ENCODE peak calls at places on chromosomes 1 and 21, in six cellular contexts. O, J, C, L, R and E are unnamed samples. For H3K27me3, the result is how much of the 10 kb centered on the place peaks cover.

GRCh38 chr1:201882665-201883132 is 6.0 kb upstream of the SHISA4 start:
- DNase-seq in O (peak), J (no peak), C (no peak), L (peak), R (peak), E (peak)

GRCh38 chr1:216064643-216065042 is 358.6 kb downstream of the USH2A start:
- DNase-seq in O (no peak), J (no peak), C (no peak), L (no peak), R (peak), E (peak)

GRCh38 chr1:32989160-32989894 is 24.7 kb upstream of the RNF19B start:
- DNase-seq in O (no peak), J (peak), C (peak), L (peak), R (peak), E (peak)

GRCh38 chr21:45266518-45267389 is 20.9 kb downstream of the POFUT2 start:
- DNase-seq in O (no peak), J (peak), C (no peak), L (peak), R (no peak), E (no peak)

GRCh38 chr1:28737245-28738137 is 751 bp downstream of the YTHDF2 start:
- DNase-seq in O (peak), J (peak), C (peak), L (peak), R (peak), E (peak)

GRCh38 chr1:87869563-87869962 is 540.9 kb downstream of the LMO4 start:
- DNase-seq in O (no peak), J (no peak), C (no peak), L (peak), R (peak), E (peak)

GRCh38 chr1:46202975-46203737 is at the start of gene LURAP1:
- DNase-seq in O (peak), J (no peak), C (peak), L (peak), R (peak), E (peak)

GRCh38 chr1:214400136-214400535 is 119.2 kb downstream of the SMYD2 start:
- DNase-seq in O (no peak), J (no peak), C (no peak), L (peak), R (peak), E (no peak)

GRCh38 chr21:37531402-37532042 is 164.9 kb downstream of the DYRK1A start:
- DNase-seq in O (no peak), J (no peak), C (no peak), L (no peak), R (no peak), E (no peak)

GRCh38 chr1:192559115-192560006 is 16.2 kb upstream of the RGS1 start:
- DNase-seq in O (no peak), J (no peak), C (no peak), L (peak), R (peak), E (peak)

GRCh38 chr1:116503535-116504307 is 67.1 kb downstream of the CD58 start:
- DNase-seq in O (peak), J (no peak), C (peak), L (peak), R (no peak), E (no peak)

GRCh38 chr1:18643154-18644012 is 12.7 kb downstream of the PAX7 start:
- DNase-seq in O (peak), J (no peak), C (peak), L (no peak), R (no peak), E (no peak)

GRCh38 chr1:156717411-156717810 is 10.9 kb upstream of the METTL25B start:
- DNase-seq in O (no peak), J (no peak), C (no peak), L (peak), R (no peak), E (no peak)

GRCh38 chr1:240005997-240006650 is 85.6 kb upstream of the FMN2 start:
- DNase-seq in O (no peak), J (no peak), C (no peak), L (no peak), R (no peak), E (no peak)

GRCh38 chr21:45080639-45081414 is 6.4 kb downstream of the ADARB1 start:
- DNase-seq in O (no peak), J (no peak), C (no peak), L (peak), R (peak), E (no peak)

GRCh38 chr1:36913523-36914060 is 120.7 kb downstream of the GRIK3 start:
- DNase-seq in O (peak), J (no peak), C (no peak), L (no peak), R (no peak), E (no peak)

GRCh38 chr1:45282346-45282745 is 44.3 kb upstream of the HPDL start:
- DNase-seq in O (no peak), J (no peak), C (no peak), L (no peak), R (peak), E (no peak)

GRCh38 chr1:11781298-11781697 is 19.3 kb downstream of the C1orf167 start:
- DNase-seq in O (no peak), J (no peak), C (no peak), L (peak), R (no peak), E (no peak)

GRCh38 chr1:1259948-1260614 is 13.6 kb upstream of the C1QTNF12 start:
- DNase-seq in O (no peak), J (no peak), C (no peak), L (no peak), R (no peak), E (no peak)

GRCh38 chr1:244901400-244901799 is 37.1 kb upstream of the HNRNPU start:
- DNase-seq in O (no peak), J (no peak), C (no peak), L (no peak), R (no peak), E (no peak)

GRCh38 chr1:29519108-29519507 is 282.8 kb downstream of the PTPRU start:
- DNase-seq in O (no peak), J (no peak), C (no peak), L (no peak), R (no peak), E (no peak)

GRCh38 chr1:22529901-22530621 is 33.2 kb upstream of the EPHA8 start:
- DNase-seq in O (peak), J (no peak), C (no peak), L (peak), R (no peak), E (no peak)

GRCh38 chr1:167209044-167209443 is 11.6 kb upstream of the POU2F1 start:
- DNase-seq in O (no peak), J (no peak), C (no peak), L (no peak), R (no peak), E (no peak)

GRCh38 chr1:167206166-167206835 is 14.4 kb upstream of the POU2F1 start:
- DNase-seq in O (peak), J (no peak), C (no peak), L (no peak), R (no peak), E (no peak)

GRCh38 chr1:167208624-167208976 is 12.1 kb upstream of the POU2F1 start:
- DNase-seq in O (no peak), J (no peak), C (no peak), L (no peak), R (no peak), E (no peak)

GRCh38 chr1:167210966-167211674 is 9.6 kb upstream of the POU2F1 start:
- DNase-seq in O (no peak), J (no peak), C (no peak), L (no peak), R (no peak), E (no peak)

DNA sequence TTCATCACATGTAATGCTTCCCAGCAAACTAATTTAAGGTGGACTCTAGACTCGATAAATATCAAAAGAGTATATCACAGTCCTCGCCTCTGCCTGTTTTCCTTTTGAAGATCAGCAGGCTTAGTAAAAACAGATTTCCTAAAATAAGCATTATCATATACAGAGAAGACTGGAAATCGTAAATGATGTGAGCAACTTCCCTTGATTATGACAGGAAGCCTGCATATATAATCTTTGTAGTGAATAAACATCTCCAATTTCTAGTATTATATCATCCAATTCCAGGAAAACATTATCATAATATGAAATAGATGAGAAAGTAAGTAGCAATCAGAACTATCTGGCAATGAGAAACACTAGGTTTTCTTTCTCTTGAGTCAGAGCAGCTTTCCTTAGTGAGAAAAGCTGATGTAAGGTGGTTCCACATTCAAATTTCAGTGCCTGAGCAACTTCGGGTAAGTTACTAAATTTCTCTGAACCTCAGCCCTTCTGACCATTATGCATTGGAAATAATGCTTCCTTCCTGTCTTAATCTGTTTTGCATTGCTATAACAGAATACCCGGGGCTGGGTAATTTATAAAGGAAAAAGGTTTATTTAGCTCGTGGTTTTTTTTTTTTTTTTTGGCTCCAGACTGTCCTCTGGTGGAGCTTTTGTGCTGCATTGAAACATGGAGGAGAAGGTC is 12.6 kb upstream of the POU2F1 start:
- DNase-seq in O (peak), J (no peak), C (no peak), L (no peak), R (no peak), E (no peak)
- TF ChIP-seq CTCF in O (peak), J (no peak), C (peak), L (peak), R (peak), E (peak)

DNA sequence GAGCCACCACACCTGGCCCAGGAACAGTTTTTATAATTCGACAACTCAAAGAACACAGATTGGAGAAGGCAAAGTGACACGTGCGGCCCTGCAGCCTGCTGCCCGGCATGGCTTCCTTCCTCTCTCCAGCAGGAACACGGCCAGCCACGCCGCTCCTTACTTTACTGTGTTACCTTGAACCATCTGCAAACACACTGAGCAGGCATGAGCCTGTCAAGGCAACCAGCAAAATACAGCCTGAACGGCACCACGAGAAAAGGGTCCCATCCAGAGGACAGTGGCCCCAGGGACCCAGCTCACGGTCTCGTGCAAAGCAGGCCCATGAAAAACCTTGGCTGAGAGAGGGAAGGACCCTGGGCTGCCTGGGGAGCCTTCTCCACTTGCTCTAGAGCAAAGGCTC is 38.8 kb downstream of the NPHP4 start:
- DNase-seq in O (no peak), J (no peak), C (no peak), L (no peak), R (no peak), E (no peak)
- H3K27me3 ChIP-seq in O (under half), J (under half), C (under half), L (under half), R (under half), E (under half)

DNA sequence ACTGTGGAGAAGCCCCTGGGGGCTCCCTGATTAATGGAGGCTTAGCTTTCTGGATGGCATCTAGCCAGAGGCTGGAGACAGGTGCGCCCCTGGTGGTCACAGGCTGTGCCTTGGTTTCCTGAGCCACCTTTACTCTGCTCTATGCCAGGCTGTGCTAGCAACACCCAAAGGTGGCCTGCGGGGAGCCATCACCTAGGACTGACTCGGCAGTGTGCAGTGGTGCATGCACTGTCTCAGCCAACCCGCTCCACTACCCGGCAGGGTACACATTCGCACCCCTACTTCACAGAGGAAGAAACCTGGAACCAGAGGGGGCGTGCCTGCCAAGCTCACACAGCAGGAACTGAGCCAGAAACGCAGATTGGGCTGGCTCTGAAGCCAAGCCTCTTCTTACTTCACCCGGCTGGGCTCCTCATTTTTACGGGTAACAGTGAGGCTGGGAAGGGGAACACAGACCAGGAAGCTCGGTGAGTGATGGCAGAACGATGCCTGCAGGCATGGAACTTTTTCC is 24.8 kb downstream of the PCSK9 start:
- DNase-seq in O (peak), J (no peak), C (no peak), L (peak), R (no peak), E (peak)
- TF ChIP-seq CTCF in O (peak), J (no peak), C (peak), L (peak), R (no peak), E (peak)

DNA sequence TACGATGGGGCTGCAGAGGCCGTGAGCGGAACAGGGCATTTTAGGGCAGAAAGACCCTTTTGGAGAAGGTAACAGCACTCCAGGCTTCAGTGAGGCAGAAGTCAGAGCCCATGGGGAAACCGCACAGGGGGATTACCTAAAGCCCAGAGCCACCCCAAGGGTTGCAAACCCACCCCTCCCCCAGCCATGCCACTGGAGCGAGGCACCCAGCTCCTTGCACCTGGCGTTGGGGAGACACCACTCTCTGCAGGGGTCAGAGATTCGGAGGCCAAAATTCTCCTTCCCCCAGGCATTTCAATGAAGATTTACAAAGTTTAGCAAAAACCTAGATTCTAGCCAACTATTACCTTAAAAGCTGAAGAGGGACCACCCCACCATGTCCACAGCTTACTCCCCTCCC is 38.4 kb upstream of the CCDC27 start:
- DNase-seq in O (no peak), J (no peak), C (no peak), L (no peak), R (no peak), E (no peak)
- H3K27me3 ChIP-seq in O (under half), J (under half), C (under half), L (under half), R (half or more), E (under half)

DNA sequence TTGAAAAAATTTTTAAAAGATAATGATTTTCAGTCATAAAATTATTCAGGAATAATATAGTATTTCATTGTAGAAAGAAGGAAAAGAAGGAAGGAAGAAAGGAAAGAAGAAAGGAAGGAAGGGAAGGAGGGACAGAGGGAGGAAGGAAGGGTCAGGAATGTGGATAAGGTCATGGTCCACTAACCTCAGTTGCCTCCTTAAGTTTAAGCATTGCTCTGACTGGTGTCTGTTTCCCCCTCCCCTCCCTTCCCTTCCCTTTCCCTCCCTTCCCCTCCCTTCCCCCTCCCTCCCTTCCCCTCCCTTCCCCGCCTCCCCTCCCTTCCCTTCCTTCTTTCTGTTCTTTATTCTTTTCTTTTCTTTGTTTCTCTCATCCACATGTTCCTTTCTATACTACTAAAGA is 95.7 kb downstream of the PLPPR5 start:
- DNase-seq in O (no peak), J (no peak), C (no peak), L (no peak), R (no peak), E (no peak)
- TF ChIP-seq CTCF in O (no peak), J (no peak), C (no peak), L (no peak), R (no peak), E (no peak)

DNA sequence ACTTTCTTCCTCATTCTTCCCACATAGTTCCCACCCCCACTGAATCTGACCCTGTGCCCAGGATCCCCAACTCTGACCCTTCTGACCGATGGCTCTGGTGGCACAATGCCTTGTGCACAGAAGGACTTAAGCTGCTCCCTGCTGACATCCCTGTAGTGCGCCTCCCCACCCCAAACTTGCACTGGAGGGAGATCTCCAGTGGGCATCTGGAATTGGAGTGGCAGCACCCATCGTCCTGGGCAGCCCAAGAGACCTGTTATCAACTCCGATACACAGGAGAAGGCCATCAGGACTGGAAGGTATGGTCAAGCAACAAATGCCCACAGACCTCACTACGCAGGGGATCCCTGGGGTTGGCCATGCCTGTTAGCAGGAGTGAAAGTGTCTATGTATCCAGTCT is 9.0 kb downstream of the MPL start:
- DNase-seq in O (no peak), J (no peak), C (no peak), L (no peak), R (no peak), E (no peak)
- H3K27me3 ChIP-seq in O (under half), J (under half), C (under half), L (under half), R (under half), E (under half)

GRCh38 chr1:97164276-97164639 is 442.7 kb downstream of the PTBP2 start:
- DNase-seq in O (no peak), J (no peak), C (no peak), L (no peak), R (no peak), E (no peak)
- TF ChIP-seq CTCF in O (no peak), J (no peak), C (no peak), L (no peak), R (no peak), E (no peak)

GRCh38 chr1:21511579-21512522 is 2.6 kb downstream of the ALPL start:
- DNase-seq in O (no peak), J (no peak), C (no peak), L (peak), R (peak), E (peak)
- H3K27me3 ChIP-seq in O (under half), J (under half), C (under half), L (half or more), R (under half), E (under half)